ENCODE peak calls at places on chromosomes 13 and 19, in four cellular contexts. E is EL, R is NCI-H1105, M is H7. A is an unnamed sample.

GRCh38 chr19:12825259-12826131 is 8.9 kb downstream of the RTBDN start:
- DNase-seq in E (peak), R (no peak), M (peak), A (peak)

GRCh38 chr13:23488442-23488841 is 54.9 kb upstream of the SACS start:
- DNase-seq in E (peak), R (no peak), M (no peak), A (no peak)

GRCh38 chr13:99206873-99207272 is 6.2 kb downstream of the UBAC2 start:
- DNase-seq in E (no peak), R (no peak), M (no peak), A (no peak)

GRCh38 chr13:91747164-91747563 is 348.7 kb downstream of the GPC5 start:
- DNase-seq in E (no peak), R (no peak), M (no peak), A (no peak)

GRCh38 chr19:45767410-45767880 is 1.6 kb downstream of the SIX5 start:
- DNase-seq in E (peak), R (no peak), M (peak), A (peak)

GRCh38 chr19:27773318-27774094 is 1439.4 kb downstream of the UQCRFS1 start:
- DNase-seq in E (no peak), R (no peak), M (no peak), A (no peak)

GRCh38 chr13:80716610-80717081 is 375.7 kb upstream of the SPRY2 start:
- DNase-seq in E (no peak), R (peak), M (no peak), A (peak)

GRCh38 chr13:63026285-63026797 is 1610.7 kb upstream of the PCDH20 start:
- DNase-seq in E (no peak), R (no peak), M (no peak), A (no peak)

GRCh38 chr13:28522871-28523270 is 27.9 kb upstream of the FLT1 start:
- DNase-seq in E (no peak), R (no peak), M (no peak), A (no peak)

GRCh38 chr19:4933528-4933927 is 24.2 kb downstream of the UHRF1 start:
- DNase-seq in E (no peak), R (no peak), M (no peak), A (no peak)

GRCh38 chr19:8046569-8047165 is 5.9 kb upstream of the CCL25 start:
- DNase-seq in E (no peak), R (no peak), M (peak), A (no peak)

A was measured in GM23338.